ENCODE peak calls at places on chromosomes 5 and 9, in eight cellular contexts. One of them, this sample, is unnamed.

GRCh38 chr5:102290004-102290403 is 6.1 kb downstream of the SLCO4C1 start:
- DNase-seq in NCI-H2107: no peak
- DNase-seq in LNCaP clone FGC: no peak
- DNase-seq in T-helper 22 cell: no peak
- DNase-seq in SK-N-SH: no peak
- DNase-seq in sciatic nerve: no peak
- DNase-seq in IMR-90: no peak
- DNase-seq in NCI-H446: no peak
- DNase-seq in this sample: no peak

GRCh38 chr5:53041071-53041692 is 52.0 kb downstream of the ITGA2 start:
- DNase-seq in NCI-H446: no peak
- DNase-seq in SK-N-SH: no peak
- DNase-seq in LNCaP clone FGC: no peak
- DNase-seq in T-helper 22 cell: no peak
- DNase-seq in NCI-H2107: no peak
- DNase-seq in IMR-90: peak; percentile 65
- DNase-seq in sciatic nerve: no peak
- DNase-seq in this sample: peak; percentile 58

GRCh38 chr5:149747141-149747832 is 17.2 kb downstream of the PPARGC1B start:
- DNase-seq in LNCaP clone FGC: no peak
- DNase-seq in SK-N-SH: no peak
- DNase-seq in sciatic nerve: no peak
- DNase-seq in IMR-90: no peak
- DNase-seq in NCI-H446: no peak
- DNase-seq in T-helper 22 cell: no peak
- DNase-seq in NCI-H2107: no peak
- DNase-seq in this sample: no peak

GRCh38 chr5:16827755-16828154 is 108.3 kb downstream of the MYO10 start:
- DNase-seq in T-helper 22 cell: no peak
- DNase-seq in SK-N-SH: no peak
- DNase-seq in sciatic nerve: no peak
- DNase-seq in NCI-H2107: no peak
- DNase-seq in IMR-90: no peak
- DNase-seq in NCI-H446: no peak
- DNase-seq in LNCaP clone FGC: no peak
- DNase-seq in this sample: no peak

GRCh38 chr9:69109152-69109551 is 64.9 kb upstream of the TJP2 start:
- DNase-seq in NCI-H446: no peak
- DNase-seq in LNCaP clone FGC: no peak
- DNase-seq in sciatic nerve: no peak
- DNase-seq in SK-N-SH: no peak
- DNase-seq in IMR-90: no peak
- DNase-seq in T-helper 22 cell: no peak
- DNase-seq in NCI-H2107: no peak
- DNase-seq in this sample: no peak

GRCh38 chr5:163867738-163868137 is 362.3 kb downstream of the MAT2B start:
- DNase-seq in NCI-H2107: no peak
- DNase-seq in IMR-90: peak; percentile 65
- DNase-seq in SK-N-SH: no peak
- DNase-seq in sciatic nerve: no peak
- DNase-seq in NCI-H446: no peak
- DNase-seq in LNCaP clone FGC: no peak
- DNase-seq in T-helper 22 cell: no peak
- DNase-seq in this sample: no peak

GRCh38 chr9:104088416-104088815 is 5.7 kb upstream of the SMC2 start:
- DNase-seq in IMR-90: peak; percentile 3
- DNase-seq in sciatic nerve: no peak
- DNase-seq in NCI-H446: no peak
- DNase-seq in NCI-H2107: no peak
- DNase-seq in SK-N-SH: no peak
- DNase-seq in LNCaP clone FGC: no peak
- DNase-seq in T-helper 22 cell: no peak
- DNase-seq in this sample: no peak

GRCh38 chr5:133497608-133498348 is 114.6 kb downstream of the FSTL4 start:
- DNase-seq in T-helper 22 cell: no peak
- DNase-seq in SK-N-SH: no peak
- DNase-seq in NCI-H446: no peak
- DNase-seq in NCI-H2107: no peak
- DNase-seq in IMR-90: no peak
- DNase-seq in sciatic nerve: no peak
- DNase-seq in LNCaP clone FGC: no peak
- DNase-seq in this sample: no peak

GRCh38 chr5:150489358-150490295 is 18.3 kb upstream of the NDST1 start:
- DNase-seq in NCI-H2107: no peak
- DNase-seq in IMR-90: peak; percentile 71
- DNase-seq in T-helper 22 cell: no peak
- DNase-seq in LNCaP clone FGC: no peak
- DNase-seq in SK-N-SH: no peak
- DNase-seq in sciatic nerve: no peak
- DNase-seq in NCI-H446: no peak
- DNase-seq in this sample: peak; percentile 58

GRCh38 chr5:91687430-91687829 is 304.3 kb upstream of the ARRDC3 start:
- DNase-seq in NCI-H2107: no peak
- DNase-seq in sciatic nerve: no peak
- DNase-seq in T-helper 22 cell: no peak
- DNase-seq in LNCaP clone FGC: no peak
- DNase-seq in IMR-90: no peak
- DNase-seq in SK-N-SH: no peak
- DNase-seq in NCI-H446: no peak
- DNase-seq in this sample: no peak

GRCh38 chr9:88528356-88528755 is 6.6 kb upstream of the NXNL2 start:
- DNase-seq in T-helper 22 cell: no peak
- DNase-seq in sciatic nerve: no peak
- DNase-seq in NCI-H2107: no peak
- DNase-seq in IMR-90: peak; percentile 33
- DNase-seq in SK-N-SH: no peak
- DNase-seq in LNCaP clone FGC: no peak
- DNase-seq in NCI-H446: no peak
- DNase-seq in this sample: no peak

GRCh38 chr5:145797336-145797735 is 37.8 kb downstream of the PRELID2 start:
- DNase-seq in IMR-90: peak; percentile 59
- DNase-seq in LNCaP clone FGC: no peak
- DNase-seq in T-helper 22 cell: no peak
- DNase-seq in SK-N-SH: no peak
- DNase-seq in NCI-H446: no peak
- DNase-seq in NCI-H2107: no peak
- DNase-seq in sciatic nerve: no peak
- DNase-seq in this sample: peak; percentile 12

GRCh38 chr5:169762338-169763095 is 125.4 kb downstream of the DOCK2 start:
- DNase-seq in NCI-H2107: no peak
- DNase-seq in sciatic nerve: no peak
- DNase-seq in NCI-H446: no peak
- DNase-seq in SK-N-SH: no peak
- DNase-seq in LNCaP clone FGC: no peak
- DNase-seq in IMR-90: peak; percentile 64
- DNase-seq in T-helper 22 cell: no peak
- DNase-seq in this sample: peak; percentile 60

GRCh38 chr9:18798106-18798505 is 234.9 kb downstream of the SAXO1 start:
- DNase-seq in LNCaP clone FGC: no peak
- DNase-seq in NCI-H446: no peak
- DNase-seq in T-helper 22 cell: no peak
- DNase-seq in NCI-H2107: no peak
- DNase-seq in sciatic nerve: no peak
- DNase-seq in IMR-90: peak; percentile 20
- DNase-seq in SK-N-SH: no peak
- DNase-seq in this sample: peak; percentile 21

GRCh38 chr9:72150172-72150571 is 932 bp downstream of the GDA start:
- DNase-seq in sciatic nerve: no peak
- DNase-seq in NCI-H446: no peak
- DNase-seq in LNCaP clone FGC: no peak
- DNase-seq in T-helper 22 cell: no peak
- DNase-seq in IMR-90: no peak
- DNase-seq in NCI-H2107: no peak
- DNase-seq in SK-N-SH: no peak
- DNase-seq in this sample: no peak

GRCh38 chr5:4011943-4012342 is 416.3 kb downstream of the IRX1 start:
- DNase-seq in NCI-H2107: no peak
- DNase-seq in LNCaP clone FGC: no peak
- DNase-seq in T-helper 22 cell: no peak
- DNase-seq in SK-N-SH: no peak
- DNase-seq in NCI-H446: no peak
- DNase-seq in IMR-90: no peak
- DNase-seq in sciatic nerve: no peak
- DNase-seq in this sample: no peak

GRCh38 chr5:151406322-151406947 is 41.0 kb upstream of the SLC36A1 start:
- DNase-seq in T-helper 22 cell: no peak
- DNase-seq in NCI-H2107: no peak
- DNase-seq in SK-N-SH: no peak
- DNase-seq in sciatic nerve: no peak
- DNase-seq in IMR-90: peak; percentile 4
- DNase-seq in NCI-H446: no peak
- DNase-seq in LNCaP clone FGC: no peak
- DNase-seq in this sample: peak; percentile 2

GRCh38 chr5:154059583-154059982 is 20.8 kb downstream of the MFAP3 start:
- DNase-seq in NCI-H2107: no peak
- DNase-seq in SK-N-SH: no peak
- DNase-seq in NCI-H446: no peak
- DNase-seq in T-helper 22 cell: no peak
- DNase-seq in IMR-90: no peak
- DNase-seq in LNCaP clone FGC: no peak
- DNase-seq in sciatic nerve: no peak
- DNase-seq in this sample: no peak